ENCODE peak calls at places on chromosomes 1 and 21, in four cellular contexts. Z is K562, A is H1, P is GM12878. H is an unnamed sample.

GRCh38 chr21:45577806-45578801 is 35.9 kb upstream of the SLC19A1 start:
- DNase-seq in Z (no peak), P (no peak), A (peak; percentile 43), H (peak; percentile 30)

GRCh38 chr1:29853716-29854330 is 617.5 kb downstream of the PTPRU start:
- DNase-seq in A (no peak), Z (no peak), P (no peak), H (no peak)

GRCh38 chr1:110227774-110228173 is 17.7 kb downstream of the KCNC4 start:
- DNase-seq in P (no peak), Z (no peak), A (no peak), H (no peak)

GRCh38 chr1:118340928-118341905 is 156.2 kb upstream of the SPAG17 start:
- DNase-seq in A (no peak), P (no peak), Z (no peak), H (no peak)

GRCh38 chr1:20899154-20899972 is 112.3 kb upstream of the HP1BP3 start:
- DNase-seq in P (no peak), Z (no peak), A (no peak), H (no peak)

GRCh38 chr1:212471891-212472675 is 39.4 kb downstream of the NENF start:
- DNase-seq in A (no peak), Z (no peak), P (no peak), H (no peak)

GRCh38 chr1:19647643-19648042 is 3.5 kb downstream of the NBL1 start:
- DNase-seq in A (no peak), P (no peak), Z (no peak), H (no peak)

GRCh38 chr21:15241997-15242767 is 177.4 kb upstream of the NRIP1 start:
- DNase-seq in Z (no peak), P (no peak), A (peak; percentile 48), H (no peak)

GRCh38 chr1:228058172-228058980 is 24.1 kb upstream of the ARF1 start:
- DNase-seq in P (no peak), A (no peak), Z (no peak), H (no peak)

GRCh38 chr21:46000731-46001641 is 19.4 kb downstream of the COL6A1 start:
- DNase-seq in Z (peak; percentile 58), P (no peak), A (peak; percentile 45), H (no peak)

GRCh38 chr1:77313491-77313890 is 31.7 kb downstream of the AK5 start:
- DNase-seq in Z (peak; percentile 28), P (no peak), A (peak; percentile 64), H (peak; percentile 40)

GRCh38 chr21:15688809-15689208 is 41.0 kb upstream of the USP25 start:
- DNase-seq in P (no peak), A (no peak), Z (no peak), H (no peak)

DNA sequence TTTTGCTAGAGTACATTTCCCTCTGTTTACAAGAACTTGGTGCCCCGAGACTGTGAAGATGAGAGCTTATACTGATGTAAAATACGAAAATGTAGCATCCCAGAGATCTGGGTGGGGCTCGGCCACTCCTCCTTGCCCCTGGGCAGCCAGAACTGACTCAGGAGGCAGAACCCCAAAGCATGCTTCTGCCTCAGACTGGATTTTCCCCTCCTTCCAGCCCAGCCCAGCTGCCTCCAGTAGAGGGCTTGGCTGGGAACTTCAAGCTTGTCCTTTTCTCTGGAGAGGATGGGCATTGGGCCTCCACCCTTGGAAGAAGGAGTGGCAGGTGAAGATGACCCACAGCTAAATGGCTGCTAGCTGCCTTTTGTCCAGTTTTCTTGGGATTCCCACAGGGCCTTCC is 24.3 kb upstream of the BTG2 start:
- DNase-seq in P (no peak), A (peak; percentile 39), Z (no peak), H (no peak)
- H3K4me1 ChIP-seq in P (peaks cover 46% of the 10 kb centered on the region), A (peaks cover 8% of the 10 kb centered on the region), Z (peaks cover 17% of the 10 kb centered on the region), H (peaks cover 26% of the 10 kb centered on the region)

GRCh38 chr1:154104433-154105082 is 50.3 kb downstream of the NUP210L start:
- DNase-seq in Z (no peak), P (no peak), A (peak; percentile 49), H (no peak)
- TF ChIP-seq HDAC6 in Z (no peak), P (no peak), A (no peak), H (no peak)

GRCh38 chr21:33236013-33236686 is 6.4 kb downstream of the IFNAR2 start:
- DNase-seq in P (no peak), A (no peak), Z (no peak), H (no peak)
- H3K4me1 ChIP-seq in P (peaks cover 52% of the 10 kb centered on the region), A (no peaks in the 10 kb centered on the region), Z (peaks cover 10% of the 10 kb centered on the region), H (peaks cover 24% of the 10 kb centered on the region)

GRCh38 chr1:941027-941587 is 17.4 kb downstream of the SAMD11 start:
- DNase-seq in P (no peak), Z (no peak), A (no peak), H (no peak)

GRCh38 chr1:941588-942383 is 17.3 kb downstream of the NOC2L start:
- DNase-seq in A (peak; percentile 79), Z (peak; percentile 90), P (no peak), H (peak; percentile 34)

GRCh38 chr1:942864-943533 is 16.1 kb downstream of the NOC2L start:
- DNase-seq in A (no peak), Z (peak; percentile 50), P (no peak), H (no peak)

GRCh38 chr1:943545-944340 is 15.3 kb downstream of the NOC2L start:
- DNase-seq in P (no peak), A (no peak), Z (no peak), H (no peak)

DNA sequence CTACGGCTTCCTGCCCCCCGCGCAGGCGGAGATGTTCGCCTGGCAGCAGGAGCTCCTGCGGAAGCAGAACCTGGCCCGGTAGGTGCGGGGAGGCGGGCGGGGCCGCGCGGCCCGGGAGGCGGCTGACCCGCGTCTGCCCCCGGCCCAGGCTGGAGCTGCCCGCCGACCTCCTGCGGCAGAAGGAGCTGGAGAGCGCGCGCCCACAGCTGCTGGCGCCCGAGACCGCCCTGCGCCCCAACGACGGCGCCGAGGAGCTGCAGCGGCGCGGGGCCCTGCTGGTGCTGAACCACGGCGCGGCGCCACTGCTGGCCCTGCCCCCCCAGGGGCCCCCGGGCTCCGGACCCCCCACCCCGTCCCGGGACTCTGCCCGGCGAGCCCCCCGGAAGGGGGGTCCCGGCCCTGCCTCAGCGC is 16.6 kb downstream of the NOC2L start:
- DNase-seq in P (no peak), A (no peak), Z (peak; percentile 49), H (no peak)
- TF ChIP-seq HDAC6 in P (no peak), A (no peak), Z (no peak), H (no peak)

H was measured in HepG2.